ENCODE peak calls at places on chromosomes 7 and 10, in ten cellular contexts. B is PC-9, G is foreskin fibroblast, X is GM06990, O is HCT116, L is H1, C is fibroblast of lung, Q is osteoblast, V is astrocyte, A is astrocyte of the spinal cord. F is an unnamed sample.

GRCh38 chr10:78913219-78914059 is 155.3 kb upstream of the ZMIZ1 start:
- DNase-seq in G (no peak), B (no peak), C (no peak), L (peak), A (no peak), X (no peak), V (no peak), Q (no peak), O (no peak), F (no peak)

GRCh38 chr10:124087672-124088634 is 5.4 kb downstream of the CHST15 start:
- DNase-seq in O (no peak), C (peak), A (no peak), L (no peak), Q (peak), V (peak), X (no peak), G (no peak), B (no peak), F (no peak)

GRCh38 chr10:58784361-58784760 is 271.7 kb downstream of the BICC1 start:
- DNase-seq in B (no peak), Q (no peak), A (no peak), X (no peak), L (no peak), G (no peak), O (no peak), C (no peak), V (no peak), F (no peak)

GRCh38 chr7:155349601-155350331 is 52.1 kb downstream of the INSIG1 start:
- DNase-seq in O (no peak), C (no peak), Q (peak), X (no peak), B (no peak), V (no peak), A (no peak), G (no peak), L (no peak), F (no peak)

GRCh38 chr7:82559203-82559805 is 115.7 kb upstream of the CACNA2D1 start:
- DNase-seq in L (no peak), A (no peak), G (no peak), V (no peak), O (no peak), B (peak), C (peak), X (peak), Q (no peak), F (no peak)

GRCh38 chr10:57627642-57628178 is 640.0 kb downstream of the IPMK start:
- DNase-seq in Q (no peak), L (no peak), B (no peak), V (no peak), A (no peak), C (no peak), G (no peak), O (no peak), X (no peak), F (no peak)

GRCh38 chr10:126177414-126178030 is 210.8 kb downstream of the ADAM12 start:
- DNase-seq in Q (no peak), G (no peak), B (no peak), L (no peak), A (no peak), O (no peak), C (peak), X (no peak), V (peak), F (no peak)

GRCh38 chr10:119517235-119518141 is 25.0 kb downstream of the RGS10 start:
- DNase-seq in B (no peak), X (peak), C (peak), V (peak), L (no peak), Q (peak), G (peak), O (no peak), A (peak), F (no peak)

GRCh38 chr10:97479939-97480338 is 18.3 kb downstream of the MMS19 start:
- DNase-seq in G (no peak), C (no peak), Q (no peak), O (no peak), B (no peak), X (no peak), L (peak), A (no peak), V (no peak), F (no peak)

GRCh38 chr7:133253522-133253882 is 624 bp downstream of the EXOC4 start:
- DNase-seq in G (no peak), C (peak), A (no peak), O (no peak), L (no peak), X (peak), Q (no peak), V (no peak), B (no peak), F (no peak)

GRCh38 chr7:149637911-149638565 is 135.3 kb downstream of the ZNF467 start:
- DNase-seq in B (no peak), O (no peak), Q (no peak), L (no peak), G (no peak), V (no peak), X (no peak), C (no peak), A (no peak), F (no peak)

GRCh38 chr10:78139336-78139735 is 105.7 kb downstream of the RPS24 start:
- DNase-seq in L (peak), Q (no peak), X (no peak), O (no peak), C (no peak), B (no peak), G (no peak), V (no peak), A (no peak), F (no peak)

GRCh38 chr10:112818381-112818780 is 131.7 kb upstream of the TCF7L2 start:
- DNase-seq in Q (no peak), B (no peak), A (no peak), O (no peak), G (no peak), X (no peak), C (no peak), L (no peak), V (no peak), F (no peak)

GRCh38 chr10:112813866-112814596 is 136.0 kb upstream of the TCF7L2 start:
- DNase-seq in C (no peak), G (no peak), O (no peak), V (no peak), A (no peak), B (no peak), Q (peak), X (no peak), L (no peak), F (no peak)

GRCh38 chr10:112815238-112816032 is 134.6 kb upstream of the TCF7L2 start:
- DNase-seq in G (peak), V (peak), C (peak), A (peak), L (no peak), O (no peak), B (peak), X (no peak), Q (peak), F (peak)

GRCh38 chr10:112819231-112819630 is 130.8 kb upstream of the TCF7L2 start:
- DNase-seq in Q (peak), G (no peak), L (no peak), B (no peak), V (no peak), A (no peak), O (no peak), C (no peak), X (no peak), F (no peak)

GRCh38 chr10:112816033-112816430 is 134.0 kb upstream of the TCF7L2 start:
- DNase-seq in A (peak), O (no peak), L (no peak), V (no peak), G (no peak), X (no peak), B (peak), C (peak), Q (peak), F (no peak)
- H3K4me3 ChIP-seq in A (no peak), O (no peak), L (no peak), V (no peak), G (no peak), X (no peak), B (peak), C (no peak), Q (no peak), F (no peak)

GRCh38 chr10:130301026-130301892 is 165.1 kb downstream of the GLRX3 start:
- DNase-seq in V (no peak), L (no peak), C (peak), A (peak), O (no peak), Q (peak), G (peak), B (no peak), X (no peak), F (peak)

DNA sequence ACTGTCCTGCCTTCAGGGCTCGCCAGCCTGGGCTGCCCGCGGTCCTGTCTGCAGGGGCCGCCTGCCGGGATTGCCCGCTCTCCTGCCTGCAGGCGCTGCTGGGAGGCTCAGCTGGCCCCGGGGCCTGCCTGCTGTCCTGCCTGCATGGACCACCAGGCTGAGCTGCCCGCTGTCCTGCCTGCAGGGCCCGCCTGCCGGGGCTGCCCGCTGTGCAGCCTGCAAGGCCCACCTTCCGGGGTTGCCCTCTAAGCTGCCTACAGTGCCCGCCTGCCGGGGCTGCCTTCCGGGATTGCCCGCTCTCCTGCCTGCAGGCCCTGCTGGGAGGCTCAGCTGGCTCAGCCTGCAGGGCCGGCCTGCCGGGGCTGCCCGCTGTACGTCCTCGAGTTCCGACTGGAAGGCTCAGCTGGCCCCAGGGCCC is 164.4 kb downstream of the GLRX3 start:
- DNase-seq in G (peak), L (no peak), X (no peak), Q (peak), C (no peak), B (no peak), A (peak), V (no peak), O (no peak), F (no peak)
- H3K4me3 ChIP-seq in G (peak), L (no peak), X (peak), Q (peak), C (peak), B (no peak), A (peak), V (no peak), O (no peak), F (peak)

GRCh38 chr7:158188676-158189075 is 398.9 kb downstream of the PTPRN2 start:
- DNase-seq in Q (peak), O (no peak), V (no peak), C (no peak), L (no peak), B (no peak), A (no peak), G (no peak), X (no peak), F (no peak)
- H3K4me3 ChIP-seq in Q (no peak), O (no peak), V (no peak), C (no peak), L (no peak), B (no peak), A (no peak), G (no peak), X (no peak), F (no peak)

GRCh38 chr10:99532687-99533495 is at the start of gene NKX2-3:
- DNase-seq in C (peak), G (no peak), X (peak), O (no peak), B (no peak), V (no peak), A (no peak), L (peak), Q (peak), F (no peak)
- H3K4me3 ChIP-seq in C (no peak), G (no peak), X (no peak), O (no peak), B (no peak), V (no peak), A (no peak), L (no peak), Q (no peak), F (no peak)

GRCh38 chr10:7872041-7872442 is 53.7 kb downstream of the TAF3 start:
- DNase-seq in G (no peak), X (no peak), L (no peak), O (peak), Q (no peak), V (no peak), C (no peak), A (peak), B (no peak), F (no peak)
- H3K4me3 ChIP-seq in G (peak), X (peak), L (no peak), O (no peak), Q (peak), V (peak), C (peak), A (peak), B (peak), F (peak)

DNA sequence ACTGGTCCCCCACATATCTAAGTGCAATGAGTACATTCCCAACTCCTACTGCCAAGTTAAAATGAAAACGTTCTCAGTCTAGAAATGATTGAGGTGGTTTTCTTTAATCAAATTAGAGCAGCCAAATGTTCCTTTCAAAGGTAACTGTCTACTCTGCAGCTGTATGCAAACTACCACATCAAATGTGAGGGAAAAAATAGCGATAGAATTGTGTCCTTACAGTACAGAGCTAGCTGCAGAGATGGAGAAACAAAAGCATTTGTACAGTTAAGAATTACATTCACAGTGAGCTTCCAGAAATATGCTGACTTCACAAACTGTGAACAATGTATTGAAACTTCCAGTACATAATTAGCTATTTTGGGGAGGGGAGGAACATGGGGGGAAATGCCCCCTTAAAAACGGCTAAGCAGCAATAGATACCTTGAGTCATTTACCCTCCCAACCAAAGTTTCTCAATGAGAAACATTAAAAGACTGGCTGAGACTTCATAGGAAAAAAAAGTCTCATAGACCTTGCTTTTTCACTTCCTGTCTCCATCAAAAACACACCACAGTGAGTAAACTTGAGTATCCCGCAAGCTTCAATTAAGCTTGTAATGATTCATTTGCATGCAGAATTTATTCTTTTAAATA is 22.9 kb downstream of the CDK6 start:
- DNase-seq in C (peak), B (no peak), O (no peak), L (no peak), G (no peak), V (peak), X (peak), Q (no peak), A (peak), F (no peak)
- H3K4me3 ChIP-seq in C (no peak), B (no peak), O (no peak), L (no peak), G (no peak), V (no peak), X (peak), Q (no peak), A (no peak), F (no peak)

GRCh38 chr7:56091591-56091990 is 1.2 kb downstream of the PHKG1 start:
- DNase-seq in X (no peak), O (no peak), B (no peak), Q (no peak), A (peak), G (no peak), L (no peak), V (peak), C (peak), F (no peak)

GRCh38 chr7:56097700-56098099 is 4.9 kb upstream of the PHKG1 start:
- DNase-seq in B (peak), Q (no peak), C (peak), A (peak), G (peak), V (peak), L (no peak), O (no peak), X (no peak), F (no peak)

GRCh38 chr7:56087445-56087844 is 5.3 kb downstream of the PHKG1 start:
- DNase-seq in A (no peak), Q (peak), C (no peak), X (no peak), G (no peak), B (no peak), L (no peak), O (no peak), V (no peak), F (no peak)

DNA sequence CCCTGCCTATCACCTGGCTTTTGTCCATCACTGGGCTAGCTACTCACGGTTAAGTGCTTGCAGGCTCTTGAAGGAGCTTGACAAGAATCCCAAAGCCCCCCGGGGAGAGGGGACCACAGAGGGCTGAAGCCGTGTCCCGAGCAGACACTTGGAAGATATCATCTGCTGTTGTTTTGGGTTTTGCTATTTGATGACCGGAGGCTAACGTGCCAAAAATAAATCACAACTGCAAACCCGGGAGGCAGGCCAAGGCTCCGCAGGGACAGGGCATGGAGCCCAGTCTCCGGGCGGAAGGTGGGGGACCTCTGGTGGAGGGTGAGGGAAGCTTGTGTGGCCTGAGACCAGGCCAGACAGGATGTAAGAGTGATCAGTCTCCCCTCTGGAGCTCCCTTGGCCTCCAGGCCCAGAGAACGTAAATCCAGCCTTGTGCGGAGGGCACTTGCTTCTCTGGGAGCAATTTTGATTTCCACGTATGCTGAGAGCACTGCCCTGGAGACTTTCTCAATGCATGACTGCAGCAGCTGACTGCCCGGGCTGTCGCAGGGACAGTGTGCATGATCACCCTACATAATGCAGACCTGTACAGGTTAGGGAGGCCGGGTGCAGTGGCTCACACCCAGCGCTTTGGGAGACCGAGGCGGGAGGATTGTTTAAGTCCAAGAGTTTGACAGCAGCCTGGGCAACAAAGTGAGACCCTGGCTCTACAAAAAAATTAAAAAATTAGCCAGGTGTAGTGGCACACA is at the start of gene PHKG1:
- DNase-seq in V (peak), B (no peak), G (peak), A (peak), C (peak), Q (peak), L (no peak), O (no peak), X (no peak), F (no peak)
- H3K4me3 ChIP-seq in V (no peak), B (no peak), G (no peak), A (no peak), C (no peak), Q (peak), L (no peak), O (no peak), X (no peak), F (no peak)

DNA sequence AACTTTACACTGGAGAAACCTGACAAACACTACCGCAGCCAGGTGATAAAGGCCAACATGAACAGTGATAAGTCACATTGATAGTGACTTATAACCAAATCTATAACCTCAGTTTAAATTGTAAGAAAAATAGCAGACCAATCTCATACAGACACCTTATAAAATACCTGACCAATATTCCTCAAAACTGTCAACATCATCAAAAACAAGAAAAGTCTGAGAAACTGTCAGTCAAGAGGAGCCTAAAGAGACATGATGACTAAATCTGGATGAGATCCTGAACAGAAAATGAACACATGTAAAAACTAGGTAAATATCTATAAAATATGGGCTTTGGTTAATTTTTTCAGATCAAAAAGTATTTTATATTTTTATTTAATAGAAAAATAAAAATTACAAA is 233.3 kb downstream of the HPSE2 start:
- DNase-seq in V (no peak), O (no peak), C (no peak), Q (no peak), A (no peak), B (no peak), G (no peak), X (no peak), L (no peak), F (no peak)
- H3K4me3 ChIP-seq in V (no peak), O (no peak), C (no peak), Q (no peak), A (no peak), B (no peak), G (no peak), X (no peak), L (no peak), F (no peak)